ENCODE peak calls at places on chromosomes 13 and 19, in six cellular contexts. P is spleen, Y is GM12878, Z is transverse colon, Q is H1, K is K562. M is an unnamed sample.

GRCh38 chr13:41765813-41766212 is 195.1 kb downstream of the VWA8 start:
- DNase-seq in P (no peak), Y (no peak), Z (no peak), Q (no peak), K (peak; percentile 23), M (no peak)

GRCh38 chr13:25847145-25847544 is 204.7 kb downstream of the SHISA2 start:
- DNase-seq in P (no peak), Y (peak; percentile 21), Z (no peak), Q (no peak), K (no peak), M (no peak)

GRCh38 chr19:35543280-35544109 is 1.9 kb upstream of the TMEM147 start:
- DNase-seq in P (no peak), Y (no peak), Z (no peak), Q (no peak), K (no peak), M (no peak)

GRCh38 chr19:33797821-33798633 is 1.4 kb downstream of the KCTD15 start:
- DNase-seq in P (no peak), Y (no peak), Z (peak; percentile 73), Q (no peak), K (peak; percentile 84), M (no peak)

GRCh38 chr19:54271106-54271505 is 9.8 kb downstream of the LILRB2 start:
- DNase-seq in P (peak; percentile 79), Y (no peak), Z (peak; percentile 27), Q (no peak), K (no peak), M (no peak)

GRCh38 chr13:46640843-46641242 is 87.9 kb downstream of the LRCH1 start:
- DNase-seq in P (no peak), Y (no peak), Z (no peak), Q (no peak), K (no peak), M (no peak)

GRCh38 chr13:27353166-27353583 is 71.2 kb upstream of the GTF3A start:
- DNase-seq in P (no peak), Y (peak; percentile 89), Z (no peak), Q (no peak), K (no peak), M (no peak)

GRCh38 chr19:56725829-56726424 is 54.4 kb upstream of the ZNF835 start:
- DNase-seq in P (no peak), Y (no peak), Z (no peak), Q (no peak), K (no peak), M (no peak)

GRCh38 chr19:35293733-35294309 is 1.9 kb downstream of the MAG start:
- DNase-seq in P (no peak), Y (no peak), Z (no peak), Q (no peak), K (no peak), M (no peak)

GRCh38 chr19:12611361-12611699 is 610 bp downstream of the ZNF791 start:
- DNase-seq in P (peak; percentile 74), Y (no peak), Z (peak; percentile 77), Q (no peak), K (peak; percentile 49), M (no peak)

GRCh38 chr19:6531163-6531955 is 533 bp downstream of the TNFSF9 start:
- DNase-seq in P (no peak), Y (no peak), Z (no peak), Q (no peak), K (peak; percentile 63), M (no peak)

GRCh38 chr19:53553865-53554791 is 16.2 kb downstream of the ZNF331 start:
- DNase-seq in P (peak; percentile 94), Y (peak; percentile 63), Z (peak; percentile 88), Q (no peak), K (no peak), M (no peak)

GRCh38 chr13:25172303-25172630 is 179 bp upstream of the AMER2 start:
- DNase-seq in P (no peak), Y (no peak), Z (no peak), Q (no peak), K (no peak), M (no peak)

GRCh38 chr13:95677564-95678386 is 836 bp downstream of the DNAJC3 start:
- DNase-seq in P (no peak), Y (no peak), Z (peak; percentile 63), Q (no peak), K (no peak), M (no peak)

GRCh38 chr19:18280247-18281081 is 958 bp downstream of the JUND start:
- DNase-seq in P (peak; percentile 98), Y (no peak), Z (peak; percentile 87), Q (no peak), K (peak; percentile 85), M (no peak)

GRCh38 chr13:73222627-73223026 is 163.8 kb downstream of the KLF5 start:
- DNase-seq in P (no peak), Y (no peak), Z (no peak), Q (no peak), K (no peak), M (no peak)

GRCh38 chr19:533485-534058 is 2.0 kb downstream of the CDC34 start:
- DNase-seq in P (no peak), Y (no peak), Z (no peak), Q (no peak), K (no peak), M (no peak)

GRCh38 chr13:81738364-81738763 is 1397.4 kb upstream of the SPRY2 start:
- DNase-seq in P (no peak), Y (no peak), Z (no peak), Q (no peak), K (no peak), M (no peak)

GRCh38 chr19:970695-971094 is 13.4 kb upstream of the WDR18 start:
- DNase-seq in P (no peak), Y (no peak), Z (no peak), Q (no peak), K (peak; percentile 72), M (no peak)

GRCh38 chr13:34432234-34432633 is 509.8 kb upstream of the NBEA start:
- DNase-seq in P (no peak), Y (no peak), Z (no peak), Q (no peak), K (no peak), M (no peak)

GRCh38 chr13:90445179-90445578 is 902.3 kb upstream of the MIR17HG start:
- DNase-seq in P (no peak), Y (no peak), Z (no peak), Q (peak; percentile 31), K (no peak), M (no peak)

GRCh38 chr13:75347925-75348324 is 134.0 kb downstream of the TBC1D4 start:
- DNase-seq in P (no peak), Y (no peak), Z (no peak), Q (no peak), K (no peak), M (no peak)

GRCh38 chr19:48249502-48250014 is 6.2 kb downstream of the CARD8 start:
- DNase-seq in P (peak; percentile 91), Y (peak; percentile 78), Z (peak; percentile 58), Q (no peak), K (no peak), M (no peak)

GRCh38 chr19:40641306-40641705 is 40.1 kb downstream of the LTBP4 start:
- DNase-seq in P (no peak), Y (no peak), Z (no peak), Q (no peak), K (peak; percentile 4), M (no peak)

GRCh38 chr13:75993823-75994222 is 357.7 kb downstream of the LMO7 start:
- DNase-seq in P (no peak), Y (no peak), Z (no peak), Q (no peak), K (no peak), M (no peak)

GRCh38 chr13:82719987-82720386 is 1162.3 kb downstream of the SLITRK1 start:
- DNase-seq in P (no peak), Y (no peak), Z (no peak), Q (no peak), K (no peak), M (no peak)

GRCh38 chr13:46124531-46124966 is 19.7 kb upstream of the CPB2 start:
- DNase-seq in P (peak; percentile 84), Y (no peak), Z (no peak), Q (no peak), K (no peak), M (no peak)

GRCh38 chr13:98267080-98267912 is 90.2 kb upstream of the RNF113B start:
- DNase-seq in P (no peak), Y (peak; percentile 33), Z (peak; percentile 71), Q (no peak), K (no peak), M (no peak)
- H3K27ac ChIP-seq in P (no peak overlapping the region), Y (no peak overlapping the region), Z (peak overlapping the region; percentile 68), Q (no peak overlapping the region), K (no peak overlapping the region), M (no peak overlapping the region)

DNA sequence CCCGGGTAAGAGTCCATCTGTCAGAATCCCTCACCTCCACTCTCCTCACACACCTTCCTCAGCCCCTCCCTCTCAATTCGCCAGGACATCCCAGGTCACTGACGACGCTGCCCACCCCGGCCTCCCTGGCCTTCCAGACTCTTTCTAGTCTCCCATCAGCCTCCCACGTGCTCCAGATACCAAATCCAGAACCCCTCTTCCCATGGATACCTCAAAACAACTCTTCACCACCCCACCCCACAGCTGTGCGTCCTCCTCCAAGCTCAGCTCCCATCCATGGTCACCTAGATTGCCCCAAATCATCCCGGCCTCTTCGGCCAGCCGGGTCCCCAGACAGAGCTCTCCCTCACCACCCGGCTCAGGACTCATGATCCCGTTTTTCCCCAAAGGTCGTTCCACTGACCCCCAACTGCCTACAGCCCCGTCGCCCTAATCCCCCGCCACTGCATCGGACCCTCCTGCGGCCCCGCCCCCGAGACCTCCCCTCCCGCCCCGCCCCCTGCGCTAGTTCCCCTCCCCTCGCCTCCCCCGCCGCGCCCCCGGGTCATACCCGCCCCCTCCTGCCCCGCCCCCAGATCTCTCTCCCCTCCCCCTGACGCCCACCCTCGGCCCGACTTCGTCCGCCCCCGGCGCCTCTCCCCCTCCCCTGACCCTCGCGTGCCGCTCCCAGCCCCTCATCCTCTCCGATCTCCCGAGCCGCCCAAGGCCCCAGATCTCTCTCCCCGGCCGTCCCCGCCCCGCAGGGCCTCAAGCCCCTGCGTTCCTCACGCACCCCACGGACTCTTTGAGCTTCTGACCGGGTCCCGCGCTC is 546 bp downstream of the UBXN6 start:
- DNase-seq in P (peak; percentile 79), Y (no peak), Z (peak; percentile 47), Q (peak; percentile 44), K (peak; percentile 91), M (no peak)
- TF ChIP-seq POLR2AphosphoS5 in P (no peak), Y (no peak), Z (no peak), Q (no peak), K (no peak), M (peak; percentile 58)

DNA sequence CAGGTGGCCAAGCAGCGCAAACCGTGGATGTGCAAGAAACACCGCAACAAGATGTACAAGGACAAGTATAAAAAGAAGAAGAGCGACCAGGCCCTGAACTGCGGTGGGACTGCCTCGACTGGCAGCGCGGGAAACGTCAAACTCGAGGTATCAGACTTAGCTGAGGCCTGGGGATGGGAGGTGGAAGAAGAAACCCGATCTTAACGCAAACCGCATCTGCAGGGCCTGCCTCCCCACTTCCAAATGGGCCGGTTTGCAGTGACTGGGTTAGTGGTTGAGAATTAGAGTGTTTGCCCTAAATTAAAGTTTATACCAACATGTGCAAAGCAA is 754 bp downstream of the RFXAP start:
- DNase-seq in P (no peak), Y (no peak), Z (no peak), Q (no peak), K (peak; percentile 28), M (no peak)
- H3K27ac ChIP-seq in P (peak overlapping the region; percentile 93), Y (peak overlapping the region; percentile 54), Z (peak overlapping the region; percentile 82), Q (no peak overlapping the region), K (peak overlapping the region; percentile 69), M (peak overlapping the region; percentile 81)

DNA sequence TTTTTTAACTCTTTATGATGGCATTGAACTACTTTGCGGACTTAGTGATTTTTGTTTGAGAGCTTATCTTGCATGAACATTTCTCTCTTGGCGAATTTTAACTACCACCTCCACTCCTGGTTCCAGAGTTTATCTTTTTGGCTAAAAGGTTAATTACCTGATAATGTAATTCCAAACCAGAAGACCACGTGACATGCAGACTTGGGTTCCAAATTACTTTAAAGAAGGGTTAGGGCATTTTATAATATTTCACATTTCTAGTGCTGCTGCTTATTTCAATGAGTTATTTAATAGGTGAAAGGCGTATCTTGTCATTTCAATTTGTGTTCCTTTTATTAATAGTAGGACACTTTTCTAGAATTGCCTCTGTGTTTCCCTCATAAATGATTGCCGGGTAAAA is 52.0 kb downstream of the TDRD12 start:
- DNase-seq in P (no peak), Y (no peak), Z (no peak), Q (no peak), K (no peak), M (no peak)
- TF ChIP-seq POLR2AphosphoS5 in P (no peak), Y (no peak), Z (no peak), Q (no peak), K (no peak), M (no peak)